ENCODE peak calls at places on chromosomes 2 and 18, in seven cellular contexts. One of them, this sample, is unnamed.

GRCh38 chr2:100757621-100758394 is 62.1 kb upstream of the NPAS2 start:
- DNase-seq in endodermal cell: no peak
- DNase-seq in dorsolateral prefrontal cortex: no peak
- DNase-seq in GDM1: no peak
- DNase-seq in D341Med: no peak
- DNase-seq in neural progenitor cell: no peak
- DNase-seq in stimulated activated CD8-positive, alpha-beta memory T cell treated with anti-CD3 and anti-CD28 coated beads, Interleukin-4, amount 100 ng/mL, for 1 hour: no peak
- DNase-seq in this sample: no peak

GRCh38 chr2:128237081-128237534 is 81.6 kb downstream of the HS6ST1 start:
- DNase-seq in endodermal cell: no peak
- DNase-seq in dorsolateral prefrontal cortex: no peak
- DNase-seq in GDM1: no peak
- DNase-seq in D341Med: no peak
- DNase-seq in neural progenitor cell: no peak
- DNase-seq in stimulated activated CD8-positive, alpha-beta memory T cell treated with anti-CD3 and anti-CD28 coated beads, Interleukin-4, amount 100 ng/mL, for 1 hour: no peak
- DNase-seq in this sample: no peak

GRCh38 chr2:185221-185620 is 78.6 kb downstream of the SH3YL1 start:
- DNase-seq in endodermal cell: no peak
- DNase-seq in dorsolateral prefrontal cortex: no peak
- DNase-seq in GDM1: no peak
- DNase-seq in D341Med: no peak
- DNase-seq in neural progenitor cell: no peak
- DNase-seq in stimulated activated CD8-positive, alpha-beta memory T cell treated with anti-CD3 and anti-CD28 coated beads, Interleukin-4, amount 100 ng/mL, for 1 hour: no peak
- DNase-seq in this sample: no peak

GRCh38 chr2:167862787-167863186 is 384.6 kb downstream of the STK39 start:
- DNase-seq in endodermal cell: no peak
- DNase-seq in dorsolateral prefrontal cortex: no peak
- DNase-seq in GDM1: no peak
- DNase-seq in D341Med: peak
- DNase-seq in neural progenitor cell: no peak
- DNase-seq in stimulated activated CD8-positive, alpha-beta memory T cell treated with anti-CD3 and anti-CD28 coated beads, Interleukin-4, amount 100 ng/mL, for 1 hour: no peak
- DNase-seq in this sample: no peak

GRCh38 chr18:42028232-42028832 is 73.3 kb downstream of the PIK3C3 start:
- DNase-seq in endodermal cell: peak
- DNase-seq in dorsolateral prefrontal cortex: no peak
- DNase-seq in GDM1: no peak
- DNase-seq in D341Med: peak
- DNase-seq in neural progenitor cell: peak
- DNase-seq in stimulated activated CD8-positive, alpha-beta memory T cell treated with anti-CD3 and anti-CD28 coated beads, Interleukin-4, amount 100 ng/mL, for 1 hour: no peak
- DNase-seq in this sample: no peak

GRCh38 chr18:12064086-12064763 is 29.4 kb upstream of the ANKRD62 start:
- DNase-seq in endodermal cell: no peak
- DNase-seq in dorsolateral prefrontal cortex: no peak
- DNase-seq in GDM1: no peak
- DNase-seq in D341Med: no peak
- DNase-seq in neural progenitor cell: no peak
- DNase-seq in stimulated activated CD8-positive, alpha-beta memory T cell treated with anti-CD3 and anti-CD28 coated beads, Interleukin-4, amount 100 ng/mL, for 1 hour: no peak
- DNase-seq in this sample: no peak

GRCh38 chr2:73979686-73980085 is 5.0 kb upstream of the TET3 start:
- DNase-seq in endodermal cell: no peak
- DNase-seq in dorsolateral prefrontal cortex: no peak
- DNase-seq in GDM1: no peak
- DNase-seq in D341Med: no peak
- DNase-seq in neural progenitor cell: no peak
- DNase-seq in stimulated activated CD8-positive, alpha-beta memory T cell treated with anti-CD3 and anti-CD28 coated beads, Interleukin-4, amount 100 ng/mL, for 1 hour: no peak
- DNase-seq in this sample: no peak

GRCh38 chr2:151063271-151063670 is 198.4 kb downstream of the RBM43 start:
- DNase-seq in endodermal cell: no peak
- DNase-seq in dorsolateral prefrontal cortex: no peak
- DNase-seq in GDM1: no peak
- DNase-seq in D341Med: no peak
- DNase-seq in neural progenitor cell: no peak
- DNase-seq in stimulated activated CD8-positive, alpha-beta memory T cell treated with anti-CD3 and anti-CD28 coated beads, Interleukin-4, amount 100 ng/mL, for 1 hour: no peak
- DNase-seq in this sample: no peak

GRCh38 chr2:96484096-96484495 is 21.1 kb downstream of the NEURL3 start:
- DNase-seq in endodermal cell: peak
- DNase-seq in dorsolateral prefrontal cortex: no peak
- DNase-seq in GDM1: no peak
- DNase-seq in D341Med: no peak
- DNase-seq in neural progenitor cell: no peak
- DNase-seq in stimulated activated CD8-positive, alpha-beta memory T cell treated with anti-CD3 and anti-CD28 coated beads, Interleukin-4, amount 100 ng/mL, for 1 hour: no peak
- DNase-seq in this sample: no peak

GRCh38 chr2:239440511-239440959 is 39.7 kb upstream of the HDAC4 start:
- DNase-seq in endodermal cell: peak
- DNase-seq in dorsolateral prefrontal cortex: peak
- DNase-seq in GDM1: no peak
- DNase-seq in D341Med: no peak
- DNase-seq in neural progenitor cell: peak
- DNase-seq in stimulated activated CD8-positive, alpha-beta memory T cell treated with anti-CD3 and anti-CD28 coated beads, Interleukin-4, amount 100 ng/mL, for 1 hour: no peak
- DNase-seq in this sample: no peak

GRCh38 chr2:9375857-9376428 is 47.4 kb downstream of the ITGB1BP1 start:
- DNase-seq in endodermal cell: no peak
- DNase-seq in dorsolateral prefrontal cortex: no peak
- DNase-seq in GDM1: no peak
- DNase-seq in D341Med: no peak
- DNase-seq in neural progenitor cell: no peak
- DNase-seq in stimulated activated CD8-positive, alpha-beta memory T cell treated with anti-CD3 and anti-CD28 coated beads, Interleukin-4, amount 100 ng/mL, for 1 hour: no peak
- DNase-seq in this sample: no peak

GRCh38 chr18:22223961-22224322 is 54.6 kb downstream of the GATA6 start:
- DNase-seq in endodermal cell: no peak
- DNase-seq in dorsolateral prefrontal cortex: no peak
- DNase-seq in GDM1: no peak
- DNase-seq in D341Med: no peak
- DNase-seq in neural progenitor cell: no peak
- DNase-seq in stimulated activated CD8-positive, alpha-beta memory T cell treated with anti-CD3 and anti-CD28 coated beads, Interleukin-4, amount 100 ng/mL, for 1 hour: no peak
- DNase-seq in this sample: no peak

GRCh38 chr18:7349181-7349837 is 118.4 kb downstream of the LRRC30 start:
- DNase-seq in endodermal cell: no peak
- DNase-seq in dorsolateral prefrontal cortex: no peak
- DNase-seq in GDM1: no peak
- DNase-seq in D341Med: no peak
- DNase-seq in neural progenitor cell: no peak
- DNase-seq in stimulated activated CD8-positive, alpha-beta memory T cell treated with anti-CD3 and anti-CD28 coated beads, Interleukin-4, amount 100 ng/mL, for 1 hour: no peak
- DNase-seq in this sample: no peak

GRCh38 chr2:14199040-14199439 is 433.5 kb upstream of the LRATD1 start:
- DNase-seq in endodermal cell: no peak
- DNase-seq in dorsolateral prefrontal cortex: no peak
- DNase-seq in GDM1: no peak
- DNase-seq in D341Med: no peak
- DNase-seq in neural progenitor cell: no peak
- DNase-seq in stimulated activated CD8-positive, alpha-beta memory T cell treated with anti-CD3 and anti-CD28 coated beads, Interleukin-4, amount 100 ng/mL, for 1 hour: no peak
- DNase-seq in this sample: no peak

GRCh38 chr2:109331864-109332848 is 203.2 kb downstream of the SH3RF3 start:
- DNase-seq in endodermal cell: peak
- DNase-seq in dorsolateral prefrontal cortex: peak
- DNase-seq in GDM1: peak
- DNase-seq in D341Med: no peak
- DNase-seq in neural progenitor cell: no peak
- DNase-seq in stimulated activated CD8-positive, alpha-beta memory T cell treated with anti-CD3 and anti-CD28 coated beads, Interleukin-4, amount 100 ng/mL, for 1 hour: no peak
- DNase-seq in this sample: no peak

GRCh38 chr18:66560092-66560491 is 43.8 kb downstream of the CDH19 start:
- DNase-seq in endodermal cell: peak
- DNase-seq in dorsolateral prefrontal cortex: no peak
- DNase-seq in GDM1: peak
- DNase-seq in D341Med: peak
- DNase-seq in neural progenitor cell: peak
- DNase-seq in stimulated activated CD8-positive, alpha-beta memory T cell treated with anti-CD3 and anti-CD28 coated beads, Interleukin-4, amount 100 ng/mL, for 1 hour: no peak
- DNase-seq in this sample: no peak

GRCh38 chr2:239814136-239814916 is 210.8 kb downstream of the NDUFA10 start:
- DNase-seq in endodermal cell: no peak
- DNase-seq in dorsolateral prefrontal cortex: peak
- DNase-seq in GDM1: no peak
- DNase-seq in D341Med: no peak
- DNase-seq in neural progenitor cell: no peak
- DNase-seq in stimulated activated CD8-positive, alpha-beta memory T cell treated with anti-CD3 and anti-CD28 coated beads, Interleukin-4, amount 100 ng/mL, for 1 hour: no peak
- DNase-seq in this sample: no peak

GRCh38 chr2:24929230-24929629 is 9.2 kb upstream of the ADCY3 start:
- DNase-seq in endodermal cell: peak
- DNase-seq in dorsolateral prefrontal cortex: no peak
- DNase-seq in GDM1: no peak
- DNase-seq in D341Med: no peak
- DNase-seq in neural progenitor cell: no peak
- DNase-seq in stimulated activated CD8-positive, alpha-beta memory T cell treated with anti-CD3 and anti-CD28 coated beads, Interleukin-4, amount 100 ng/mL, for 1 hour: no peak
- DNase-seq in this sample: no peak

GRCh38 chr18:49630246-49630699 is 68.4 kb downstream of the LIPG start:
- DNase-seq in endodermal cell: peak
- DNase-seq in dorsolateral prefrontal cortex: no peak
- DNase-seq in GDM1: no peak
- DNase-seq in D341Med: no peak
- DNase-seq in neural progenitor cell: no peak
- DNase-seq in stimulated activated CD8-positive, alpha-beta memory T cell treated with anti-CD3 and anti-CD28 coated beads, Interleukin-4, amount 100 ng/mL, for 1 hour: no peak
- DNase-seq in this sample: no peak

GRCh38 chr2:75528221-75528977 is 32.3 kb downstream of the EVA1A start:
- DNase-seq in endodermal cell: peak
- DNase-seq in dorsolateral prefrontal cortex: no peak
- DNase-seq in GDM1: no peak
- DNase-seq in D341Med: no peak
- DNase-seq in neural progenitor cell: no peak
- DNase-seq in stimulated activated CD8-positive, alpha-beta memory T cell treated with anti-CD3 and anti-CD28 coated beads, Interleukin-4, amount 100 ng/mL, for 1 hour: no peak
- DNase-seq in this sample: no peak

GRCh38 chr2:117835990-117836760 is 21.7 kb downstream of the DDX18 start:
- DNase-seq in endodermal cell: peak
- DNase-seq in dorsolateral prefrontal cortex: peak
- DNase-seq in GDM1: no peak
- DNase-seq in D341Med: peak
- DNase-seq in neural progenitor cell: peak
- DNase-seq in stimulated activated CD8-positive, alpha-beta memory T cell treated with anti-CD3 and anti-CD28 coated beads, Interleukin-4, amount 100 ng/mL, for 1 hour: peak
- DNase-seq in this sample: no peak

GRCh38 chr2:236663267-236663666 is 93.6 kb downstream of the ACKR3 start:
- DNase-seq in endodermal cell: no peak
- DNase-seq in dorsolateral prefrontal cortex: no peak
- DNase-seq in GDM1: no peak
- DNase-seq in D341Med: no peak
- DNase-seq in neural progenitor cell: no peak
- DNase-seq in stimulated activated CD8-positive, alpha-beta memory T cell treated with anti-CD3 and anti-CD28 coated beads, Interleukin-4, amount 100 ng/mL, for 1 hour: no peak
- DNase-seq in this sample: no peak

GRCh38 chr2:11809586-11810236 is 63.3 kb downstream of the LPIN1 start:
- DNase-seq in endodermal cell: peak
- DNase-seq in dorsolateral prefrontal cortex: no peak
- DNase-seq in GDM1: no peak
- DNase-seq in D341Med: no peak
- DNase-seq in neural progenitor cell: no peak
- DNase-seq in stimulated activated CD8-positive, alpha-beta memory T cell treated with anti-CD3 and anti-CD28 coated beads, Interleukin-4, amount 100 ng/mL, for 1 hour: no peak
- DNase-seq in this sample: no peak

GRCh38 chr18:77177009-77177408 is 44.4 kb upstream of the MBP start:
- DNase-seq in endodermal cell: no peak
- DNase-seq in dorsolateral prefrontal cortex: no peak
- DNase-seq in GDM1: no peak
- DNase-seq in D341Med: no peak
- DNase-seq in neural progenitor cell: no peak
- DNase-seq in stimulated activated CD8-positive, alpha-beta memory T cell treated with anti-CD3 and anti-CD28 coated beads, Interleukin-4, amount 100 ng/mL, for 1 hour: no peak
- DNase-seq in this sample: no peak

GRCh38 chr2:105849431-105850179 is 104.9 kb downstream of the NCK2 start:
- DNase-seq in endodermal cell: no peak
- DNase-seq in dorsolateral prefrontal cortex: no peak
- DNase-seq in GDM1: no peak
- DNase-seq in D341Med: no peak
- DNase-seq in neural progenitor cell: no peak
- DNase-seq in stimulated activated CD8-positive, alpha-beta memory T cell treated with anti-CD3 and anti-CD28 coated beads, Interleukin-4, amount 100 ng/mL, for 1 hour: no peak
- DNase-seq in this sample: no peak

GRCh38 chr18:74023220-74023619 is 124.4 kb downstream of the FBXO15 start:
- DNase-seq in endodermal cell: peak
- DNase-seq in dorsolateral prefrontal cortex: no peak
- DNase-seq in GDM1: no peak
- DNase-seq in D341Med: no peak
- DNase-seq in neural progenitor cell: peak
- DNase-seq in stimulated activated CD8-positive, alpha-beta memory T cell treated with anti-CD3 and anti-CD28 coated beads, Interleukin-4, amount 100 ng/mL, for 1 hour: no peak
- DNase-seq in this sample: no peak

GRCh38 chr2:74269667-74270066 is 71.3 kb downstream of the MTHFD2 start:
- DNase-seq in endodermal cell: no peak
- DNase-seq in dorsolateral prefrontal cortex: no peak
- DNase-seq in GDM1: no peak
- DNase-seq in D341Med: no peak
- DNase-seq in neural progenitor cell: no peak
- DNase-seq in stimulated activated CD8-positive, alpha-beta memory T cell treated with anti-CD3 and anti-CD28 coated beads, Interleukin-4, amount 100 ng/mL, for 1 hour: no peak
- DNase-seq in this sample: no peak

This sample was measured in SIG-M5.